ENCODE peak calls at places on chromosome 21, in seven cellular contexts. U is left ventricle myocardium inferior; J is neuronal stem cell; E is CD4-positive, alpha-beta T cell; K is gastrocnemius medialis; I is AG04450; F is caudate nucleus. D is an unnamed sample.
A peak's percentile ranks its signal among the peaks of the same experiment; 100 is the strongest.

GRCh38 chr21:44485254-44485793 is 30.0 kb downstream of the LRRC3 start:
- DNase-seq in E (peak; percentile 40), I (no peak), K (no peak), F (no peak), U (no peak), J (peak; percentile 29), D (peak; percentile 43)

GRCh38 chr21:37159053-37159776 is 86.2 kb downstream of the TTC3 start:
- DNase-seq in K (no peak), E (no peak), J (no peak), F (no peak), U (no peak), I (peak; percentile 51), D (no peak)

GRCh38 chr21:38037416-38037815 is 121.2 kb upstream of the KCNJ6 start:
- DNase-seq in K (no peak), I (no peak), E (no peak), J (no peak), U (no peak), F (no peak), D (no peak)

GRCh38 chr21:31710586-31710985 is 21.3 kb downstream of the SCAF4 start:
- DNase-seq in I (peak; percentile 45), J (no peak), K (no peak), U (no peak), F (no peak), E (no peak), D (no peak)

GRCh38 chr21:25701529-25701928 is 33.2 kb downstream of the ATP5PF start:
- DNase-seq in I (no peak), K (no peak), E (no peak), U (no peak), F (no peak), J (no peak), D (no peak)

GRCh38 chr21:45366476-45366875 is 38.5 kb upstream of the COL18A1 start:
- DNase-seq in I (no peak), K (no peak), J (no peak), E (no peak), U (no peak), F (no peak), D (no peak)

GRCh38 chr21:45528981-45529784 is 13.1 kb downstream of the SLC19A1 start:
- DNase-seq in K (no peak), J (no peak), U (peak; percentile 9), F (no peak), E (no peak), I (no peak), D (peak; percentile 15)

GRCh38 chr21:37683396-37684114 is 232.7 kb downstream of the KCNJ6 start:
- DNase-seq in J (no peak), F (no peak), I (no peak), E (no peak), K (no peak), U (no peak), D (no peak)

GRCh38 chr21:39125752-39126485 is 57.3 kb downstream of the PSMG1 start:
- DNase-seq in K (no peak), U (no peak), F (no peak), J (peak; percentile 37), E (no peak), I (peak; percentile 49), D (peak; percentile 48)

GRCh38 chr21:28688381-28688780 is 304.3 kb downstream of the LTN1 start:
- DNase-seq in F (no peak), J (no peak), E (no peak), U (no peak), K (no peak), I (no peak), D (no peak)

GRCh38 chr21:17451364-17451869 is 61.4 kb upstream of the CXADR start:
- DNase-seq in F (no peak), J (no peak), E (no peak), U (no peak), I (peak; percentile 50), K (no peak), D (peak; percentile 25)

GRCh38 chr21:32448803-32449594 is 36.5 kb downstream of the EVA1C start:
- DNase-seq in U (no peak), K (no peak), J (no peak), E (no peak), I (no peak), F (no peak), D (no peak)

GRCh38 chr21:38319781-38320180 is 63.0 kb downstream of the KCNJ15 start:
- DNase-seq in I (no peak), F (no peak), J (no peak), K (no peak), U (no peak), E (no peak), D (no peak)

GRCh38 chr21:23101111-23101510 is 2102.9 kb downstream of the NCAM2 start:
- DNase-seq in E (no peak), J (no peak), U (no peak), K (no peak), F (no peak), I (no peak), D (no peak)

GRCh38 chr21:33794586-33794985 is 121.0 kb downstream of the ATP5PO start:
- DNase-seq in E (no peak), I (no peak), F (no peak), J (no peak), U (no peak), K (no peak), D (no peak)

GRCh38 chr21:15004721-15005370 is 60.0 kb downstream of the NRIP1 start:
- DNase-seq in I (no peak), K (no peak), E (no peak), F (no peak), U (no peak), J (no peak), D (no peak)

GRCh38 chr21:33512481-33512880 is 21.0 kb upstream of the DNAJC28 start:
- DNase-seq in J (no peak), I (no peak), F (no peak), U (no peak), K (no peak), E (no peak), D (no peak)

GRCh38 chr21:34884346-34884929 is 164.7 kb downstream of the RUNX1 start:
- DNase-seq in J (no peak), I (no peak), F (no peak), U (no peak), E (no peak), K (no peak), D (no peak)
- H3K27ac ChIP-seq in J (no peak overlapping the region), I (peak overlapping the region; percentile 22), F (no peak overlapping the region), U (no peak overlapping the region), E (no peak overlapping the region), K (peak overlapping the region; percentile 76), D (no peak overlapping the region)

GRCh38 chr21:41283211-41283818 is 33.3 kb upstream of the FAM3B start:
- DNase-seq in U (no peak), J (peak; percentile 55), E (peak; percentile 45), I (peak; percentile 65), K (peak; percentile 12), F (no peak), D (no peak)

GRCh38 chr21:41282412-41282811 is 34.2 kb upstream of the FAM3B start:
- DNase-seq in U (no peak), E (no peak), J (no peak), F (no peak), I (no peak), K (no peak), D (no peak)

DNA sequence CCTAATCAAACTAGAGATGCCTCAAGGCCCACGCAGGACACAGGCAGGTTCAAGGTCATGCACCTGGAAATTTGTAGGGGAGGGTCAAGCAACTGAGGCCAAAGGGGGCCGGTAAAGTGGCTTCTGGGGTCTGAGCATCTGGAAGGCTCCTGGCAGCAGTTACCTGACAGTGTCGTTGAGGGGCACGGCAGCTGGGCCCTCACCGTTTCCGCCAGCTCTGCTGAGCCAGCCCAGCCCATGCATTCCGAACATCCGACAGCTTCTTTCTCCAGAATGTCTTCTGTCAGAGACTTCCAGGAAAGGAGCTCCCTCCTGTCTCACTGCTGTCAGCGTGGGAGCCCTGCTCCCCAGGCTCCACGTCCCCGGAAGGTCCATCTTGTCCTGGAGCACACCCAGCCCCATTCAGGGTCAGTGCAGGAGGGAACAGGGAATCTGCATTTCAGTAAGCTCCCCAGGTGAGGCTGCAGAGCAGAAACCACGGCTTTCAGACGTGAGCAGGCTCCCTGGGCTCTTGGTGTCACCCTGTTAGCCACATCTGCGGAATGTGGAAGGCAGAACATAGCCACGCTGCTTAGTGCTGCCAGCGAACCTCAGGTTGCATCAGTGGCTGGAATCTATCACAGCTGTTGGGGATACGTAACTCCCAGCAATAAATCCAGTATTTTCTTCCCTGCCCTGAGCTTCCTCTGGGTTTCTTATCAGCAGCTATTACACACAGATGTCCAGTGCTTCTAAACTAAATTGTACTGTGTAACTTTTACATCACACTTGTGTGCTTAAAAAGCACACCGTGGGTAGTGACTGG is 36.3 kb upstream of the FAM3B start:
- DNase-seq in F (no peak), E (no peak), I (peak; percentile 52), J (no peak), U (no peak), K (no peak), D (no peak)
- H3K27ac ChIP-seq in F (no peak overlapping the region), E (no peak overlapping the region), I (no peak overlapping the region), J (no peak overlapping the region), U (no peak overlapping the region), K (no peak overlapping the region), D (no peak overlapping the region)

GRCh38 chr21:46600305-46600704 is 4.6 kb downstream of the S100B start:
- DNase-seq in K (no peak), E (no peak), I (no peak), F (no peak), U (no peak), J (no peak), D (no peak)

GRCh38 chr21:46597896-46598343 is 7.0 kb downstream of the S100B start:
- DNase-seq in U (no peak), F (no peak), J (no peak), I (no peak), K (no peak), E (no peak), D (no peak)

GRCh38 chr21:46598563-46599250 is 6.2 kb downstream of the S100B start:
- DNase-seq in F (no peak), E (no peak), U (no peak), J (no peak), K (no peak), I (no peak), D (no peak)

GRCh38 chr21:46600978-46601377 is 3.9 kb downstream of the S100B start:
- DNase-seq in J (no peak), F (no peak), U (no peak), I (no peak), E (no peak), K (no peak), D (no peak)

GRCh38 chr21:46599251-46599572 is 5.7 kb downstream of the S100B start:
- DNase-seq in F (no peak), K (no peak), I (peak; percentile 70), U (no peak), J (peak; percentile 45), E (no peak), D (peak; percentile 53)
- H3K27ac ChIP-seq in F (peak overlapping the region; percentile 19), K (no peak overlapping the region), I (peak overlapping the region; percentile 24), U (peak overlapping the region; percentile 56), J (peak overlapping the region; percentile 29), E (no peak overlapping the region), D (no peak overlapping the region)

DNA sequence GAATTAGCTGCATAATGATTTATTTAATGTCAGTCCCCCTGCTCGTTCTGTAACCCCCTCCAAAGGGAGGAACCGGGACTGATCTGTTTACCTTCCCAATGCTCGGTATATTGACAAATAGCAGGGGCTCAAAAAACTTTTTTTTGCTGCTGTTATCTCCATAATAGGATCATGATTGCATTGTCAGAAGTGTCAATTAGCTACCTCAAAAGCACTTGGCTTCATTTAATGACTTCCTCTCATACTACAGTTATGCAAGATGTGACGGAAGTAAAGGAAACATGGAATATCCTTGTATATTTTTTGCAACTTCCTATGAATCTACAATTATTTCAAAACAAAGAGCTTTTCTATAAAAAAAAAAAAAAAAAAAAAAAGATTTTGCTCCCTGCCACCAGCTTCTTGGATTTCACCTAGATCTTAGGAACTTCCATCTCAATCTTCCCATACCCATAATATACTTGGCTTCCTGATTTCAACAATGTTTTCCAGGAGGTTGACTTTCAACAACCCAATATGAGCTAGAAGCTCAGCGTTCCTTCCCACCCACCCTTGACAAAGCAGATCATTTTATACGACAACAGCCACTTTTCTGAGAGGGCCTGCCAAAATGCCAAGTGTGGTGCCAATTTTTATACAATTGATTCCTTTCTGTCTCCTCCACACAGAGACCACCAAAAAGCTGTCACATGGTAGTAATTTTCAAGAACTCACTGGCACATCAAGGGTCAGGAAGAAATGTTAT is 71.8 kb downstream of the SETD4 start:
- DNase-seq in I (no peak), K (no peak), E (no peak), U (no peak), F (no peak), J (no peak), D (no peak)
- H3K27ac ChIP-seq in I (no peak overlapping the region), K (no peak overlapping the region), E (no peak overlapping the region), U (no peak overlapping the region), F (no peak overlapping the region), J (no peak overlapping the region), D (no peak overlapping the region)

D was measured in ovary.